ENCODE peak calls at places on chromosome 11, in four cellular contexts. One of them, this sample, is unnamed.

GRCh38 chr11:57406337-57406904 is 16.0 kb upstream of the PRG2 start:
- DNase-seq in EH: no peak
- DNase-seq in activated gamma-delta T cell treated with Interleukin-2 at 50 U/mL for 16 hours: no peak
- DNase-seq in fibroblast of pulmonary artery: peak
- DNase-seq in this sample: no peak

GRCh38 chr11:116696381-116696941 is 76.3 kb downstream of the BUD13 start:
- DNase-seq in EH: peak
- DNase-seq in activated gamma-delta T cell treated with Interleukin-2 at 50 U/mL for 16 hours: no peak
- DNase-seq in fibroblast of pulmonary artery: no peak
- DNase-seq in this sample: no peak

GRCh38 chr11:43567396-43567975 is 113.1 kb upstream of the HSD17B12 start:
- DNase-seq in EH: peak
- DNase-seq in activated gamma-delta T cell treated with Interleukin-2 at 50 U/mL for 16 hours: no peak
- DNase-seq in fibroblast of pulmonary artery: peak
- DNase-seq in this sample: no peak

GRCh38 chr11:69744435-69744834 is 30.7 kb downstream of the FGF4 start:
- DNase-seq in EH: peak
- DNase-seq in activated gamma-delta T cell treated with Interleukin-2 at 50 U/mL for 16 hours: no peak
- DNase-seq in fibroblast of pulmonary artery: peak
- DNase-seq in this sample: no peak

GRCh38 chr11:100536979-100537378 is 150.1 kb upstream of the ARHGAP42 start:
- DNase-seq in EH: no peak
- DNase-seq in activated gamma-delta T cell treated with Interleukin-2 at 50 U/mL for 16 hours: no peak
- DNase-seq in fibroblast of pulmonary artery: no peak
- DNase-seq in this sample: no peak

GRCh38 chr11:15977116-15977515 is 379.2 kb downstream of the SOX6 start:
- DNase-seq in EH: no peak
- DNase-seq in activated gamma-delta T cell treated with Interleukin-2 at 50 U/mL for 16 hours: no peak
- DNase-seq in fibroblast of pulmonary artery: no peak
- DNase-seq in this sample: no peak

GRCh38 chr11:76169473-76169881 is 36.8 kb downstream of the WNT11 start:
- DNase-seq in EH: no peak
- DNase-seq in activated gamma-delta T cell treated with Interleukin-2 at 50 U/mL for 16 hours: no peak
- DNase-seq in fibroblast of pulmonary artery: no peak
- DNase-seq in this sample: no peak

GRCh38 chr11:2484576-2485125 is 39.8 kb downstream of the KCNQ1 start:
- DNase-seq in EH: no peak
- DNase-seq in activated gamma-delta T cell treated with Interleukin-2 at 50 U/mL for 16 hours: no peak
- DNase-seq in fibroblast of pulmonary artery: no peak
- DNase-seq in this sample: no peak

GRCh38 chr11:116610190-116610589 is 162.6 kb downstream of the BUD13 start:
- DNase-seq in EH: no peak
- DNase-seq in activated gamma-delta T cell treated with Interleukin-2 at 50 U/mL for 16 hours: no peak
- DNase-seq in fibroblast of pulmonary artery: no peak
- DNase-seq in this sample: no peak

GRCh38 chr11:14267861-14268635 is 90.9 kb downstream of the RRAS2 start:
- DNase-seq in EH: no peak
- DNase-seq in activated gamma-delta T cell treated with Interleukin-2 at 50 U/mL for 16 hours: no peak
- DNase-seq in fibroblast of pulmonary artery: no peak
- DNase-seq in this sample: no peak

GRCh38 chr11:67379061-67380058 is 6.0 kb upstream of the CLCF1 start:
- DNase-seq in EH: peak
- DNase-seq in activated gamma-delta T cell treated with Interleukin-2 at 50 U/mL for 16 hours: no peak
- DNase-seq in fibroblast of pulmonary artery: no peak
- DNase-seq in this sample: no peak

GRCh38 chr11:80758787-80759186 is 1318.0 kb upstream of the TENM4 start:
- DNase-seq in EH: no peak
- DNase-seq in activated gamma-delta T cell treated with Interleukin-2 at 50 U/mL for 16 hours: no peak
- DNase-seq in fibroblast of pulmonary artery: no peak
- DNase-seq in this sample: no peak

GRCh38 chr11:60947666-60948065 is 4.3 kb downstream of the SLC15A3 start:
- DNase-seq in EH: no peak
- DNase-seq in activated gamma-delta T cell treated with Interleukin-2 at 50 U/mL for 16 hours: no peak
- DNase-seq in fibroblast of pulmonary artery: no peak
- DNase-seq in this sample: no peak

GRCh38 chr11:131889146-131889577 is 518.7 kb downstream of the NTM start:
- DNase-seq in EH: peak
- DNase-seq in activated gamma-delta T cell treated with Interleukin-2 at 50 U/mL for 16 hours: no peak
- DNase-seq in fibroblast of pulmonary artery: peak
- DNase-seq in this sample: no peak

This sample was measured in activated T-helper 1 cell treated with Interleukin-2 at 50 U/mL for 16 hours.